ENCODE peak calls at places on chromosome 4, in four cellular contexts. U is mesendoderm, A is tibial nerve, E is uterus. T is an unnamed sample.

GRCh38 chr4:95465010-95465409 is 83.8 kb downstream of the UNC5C start:
- DNase-seq in U (no peak), A (no peak), E (no peak), T (no peak)

GRCh38 chr4:183355405-183355804 is 33.2 kb upstream of the CLDN24 start:
- DNase-seq in U (no peak), A (no peak), E (no peak), T (no peak)

GRCh38 chr4:1648962-1649361 is 35.2 kb downstream of the FAM53A start:
- DNase-seq in U (no peak), A (no peak), E (no peak), T (no peak)

GRCh38 chr4:122833999-122834398 is 7.4 kb downstream of the FGF2 start:
- DNase-seq in U (no peak), A (no peak), E (no peak), T (no peak)

GRCh38 chr4:39304651-39305050 is 61.5 kb downstream of the RFC1 start:
- DNase-seq in U (no peak), A (no peak), E (no peak), T (no peak)

GRCh38 chr4:12178614-12179263 is 750.0 kb upstream of the HS3ST1 start:
- DNase-seq in U (no peak), A (no peak), E (no peak), T (no peak)

GRCh38 chr4:23660865-23661264 is 229.0 kb downstream of the PPARGC1A start:
- DNase-seq in U (no peak), A (no peak), E (no peak), T (no peak)

GRCh38 chr4:4248885-4249203 is 821 bp upstream of the TMEM128 start:
- DNase-seq in U (no peak), A (no peak), E (no peak), T (no peak)

GRCh38 chr4:158805628-158806471 is 37.0 kb downstream of the FNIP2 start:
- DNase-seq in U (no peak), A (no peak), E (no peak), T (no peak)

GRCh38 chr4:3233391-3234071 is 15.4 kb upstream of the MSANTD1 start:
- DNase-seq in U (peak; percentile 66), A (no peak), E (no peak), T (no peak)

GRCh38 chr4:44121210-44121609 is 327.4 kb downstream of the KCTD8 start:
- DNase-seq in U (no peak), A (no peak), E (no peak), T (no peak)

GRCh38 chr4:179624768-179625181 is 2182.5 kb upstream of the AGA start:
- DNase-seq in U (peak; percentile 34), A (no peak), E (no peak), T (no peak)

GRCh38 chr4:165204462-165204830 is 2.9 kb upstream of the KLHL2 start:
- DNase-seq in U (no peak), A (no peak), E (no peak), T (no peak)

GRCh38 chr4:6180841-6181631 is 19.3 kb downstream of the JAKMIP1 start:
- DNase-seq in U (no peak), A (no peak), E (no peak), T (no peak)

GRCh38 chr4:140018931-140019618 is 134.9 kb downstream of the MAML3 start:
- DNase-seq in U (no peak), A (no peak), E (no peak), T (no peak)

GRCh38 chr4:59608466-59608865 is 1591.7 kb upstream of the ADGRL3 start:
- DNase-seq in U (no peak), A (no peak), E (no peak), T (no peak)

GRCh38 chr4:6641164-6641970 is 882 bp downstream of the MRFAP1 start:
- DNase-seq in U (peak; percentile 53), A (no peak), E (peak; percentile 50), T (peak; percentile 32)

GRCh38 chr4:183110244-183110643 is 11.2 kb downstream of the WWC2 start:
- DNase-seq in U (no peak), A (no peak), E (no peak), T (no peak)

GRCh38 chr4:156950090-156950489 is 21.5 kb downstream of the PDGFC start:
- DNase-seq in U (no peak), A (no peak), E (no peak), T (no peak)

GRCh38 chr4:2931765-2932560 is 31.2 kb downstream of the NOP14 start:
- DNase-seq in U (no peak), A (peak; percentile 44), E (peak; percentile 15), T (peak; percentile 65)

DNA sequence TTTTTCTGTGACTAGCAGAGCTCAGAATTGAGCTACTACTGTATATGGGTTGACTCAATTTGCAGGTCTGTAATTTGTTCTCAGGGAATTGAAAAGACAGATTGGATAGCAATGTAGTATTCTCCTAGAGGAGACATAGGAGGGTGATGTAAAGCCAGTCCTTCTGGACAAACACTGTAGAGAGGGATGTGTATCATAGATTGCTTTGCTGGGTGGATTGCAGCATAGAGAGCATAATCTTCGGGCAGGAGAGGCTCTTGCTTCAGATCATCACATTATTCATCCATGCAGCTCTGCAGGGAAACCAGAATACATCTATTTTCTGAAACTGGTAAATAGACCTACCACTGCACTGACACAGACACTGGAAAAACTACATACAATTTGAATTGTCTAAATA is 1110.5 kb downstream of the RAPGEF2 start:
- DNase-seq in U (no peak), A (no peak), E (no peak), T (no peak)
- H3K27ac ChIP-seq in U (no peak overlapping the region), A (no peak overlapping the region), E (no peak overlapping the region), T (no peak overlapping the region)

GRCh38 chr4:128516568-128516967 is 229.0 kb upstream of the PGRMC2 start:
- DNase-seq in U (no peak), A (no peak), E (no peak), T (no peak)

GRCh38 chr4:128519163-128519810 is 231.7 kb upstream of the PGRMC2 start:
- DNase-seq in U (no peak), A (no peak), E (peak; percentile 41), T (peak; percentile 63)

GRCh38 chr4:128517096-128517738 is 229.6 kb upstream of the PGRMC2 start:
- DNase-seq in U (no peak), A (no peak), E (no peak), T (no peak)

GRCh38 chr4:128521156-128521555 is 233.5 kb upstream of the PGRMC2 start:
- DNase-seq in U (peak; percentile 37), A (no peak), E (no peak), T (no peak)

GRCh38 chr4:128517739-128518510 is 230.3 kb upstream of the PGRMC2 start:
- DNase-seq in U (peak; percentile 88), A (peak; percentile 17), E (peak; percentile 68), T (peak; percentile 38)
- H3K4me3 ChIP-seq in U (no peak overlapping the region), A (no peak overlapping the region), E (no peak overlapping the region), T (no peak overlapping the region)

GRCh38 chr4:106246441-106246840 is 69.6 kb downstream of the TBCK start:
- DNase-seq in U (no peak), A (no peak), E (no peak), T (no peak)
- H3K27ac ChIP-seq in U (no peak overlapping the region), A (no peak overlapping the region), E (no peak overlapping the region), T (no peak overlapping the region)

DNA sequence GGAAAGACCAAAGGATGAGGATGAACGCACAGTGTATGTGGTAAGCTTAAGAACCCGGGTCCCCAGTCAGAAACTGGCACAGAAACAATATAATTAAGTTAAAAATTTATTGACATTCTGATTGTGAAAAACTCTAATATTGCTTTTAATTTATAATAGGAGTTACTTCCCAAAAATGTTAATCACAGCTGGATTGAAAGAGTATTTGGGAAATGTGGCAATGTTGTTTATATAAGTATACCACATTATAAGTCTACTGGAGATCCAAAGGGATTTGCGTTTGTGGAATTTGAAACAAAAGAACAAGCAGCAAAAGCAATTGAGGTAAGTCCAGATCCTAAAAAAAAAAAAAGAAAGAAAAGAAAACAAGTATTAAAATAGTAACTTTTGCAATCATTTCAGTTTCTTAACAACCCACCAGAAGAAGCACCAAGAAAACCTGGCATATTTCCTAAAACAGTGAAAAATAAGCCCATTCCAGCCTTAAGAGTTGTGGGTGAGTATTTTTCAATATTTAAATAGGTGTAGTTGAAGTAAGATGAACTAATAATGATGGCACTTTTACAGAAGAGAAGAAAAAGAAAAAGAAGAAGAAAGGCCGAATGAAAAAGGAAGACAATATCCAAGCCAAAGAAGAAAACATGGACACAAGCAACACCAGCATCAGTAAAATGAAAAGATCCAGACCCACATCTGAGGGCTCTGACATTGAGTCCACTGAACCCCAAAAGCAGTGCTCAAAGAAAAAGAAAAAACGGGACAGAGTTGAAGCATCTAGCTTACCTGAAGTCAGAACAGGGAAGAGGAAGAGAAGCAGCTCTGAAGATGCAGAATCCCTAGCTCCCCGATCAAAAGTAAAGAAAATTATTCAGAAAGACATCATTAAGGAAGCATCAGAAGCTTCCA is 9.9 kb downstream of the LARP7 start:
- DNase-seq in U (no peak), A (no peak), E (no peak), T (no peak)
- H3K4me3 ChIP-seq in U (peak overlapping the region; percentile 98), A (no peak overlapping the region), E (no peak overlapping the region), T (no peak overlapping the region)